ENCODE peak calls at places on chromosomes 6 and 20, in six cellular contexts. V, C, B, O, H and W are unnamed samples.

GRCh38 chr6:16108996-16109658 is 19.8 kb upstream of the MYLIP start:
- DNase-seq in C (no peak), H (no peak), V (no peak), O (peak), B (no peak), W (no peak)

GRCh38 chr6:2738373-2738979 is 12.2 kb downstream of the MYLK4 start:
- DNase-seq in C (peak), H (no peak), O (no peak), B (no peak), V (no peak), W (peak)

GRCh38 chr20:31675828-31676533 is 38.3 kb downstream of the COX4I2 start:
- DNase-seq in O (no peak), H (no peak), C (peak), B (no peak), V (no peak), W (no peak)

GRCh38 chr6:46269447-46270229 is 98.9 kb upstream of the ENPP5 start:
- DNase-seq in C (no peak), H (no peak), B (peak), O (no peak), V (no peak), W (no peak)

GRCh38 chr6:53315086-53315724 is 33.5 kb downstream of the ELOVL5 start:
- DNase-seq in V (no peak), B (no peak), C (no peak), O (no peak), H (no peak), W (no peak)

GRCh38 chr20:31716351-31716750 is 6.3 kb downstream of the BCL2L1 start:
- DNase-seq in O (no peak), H (no peak), C (no peak), V (no peak), B (no peak), W (no peak)

GRCh38 chr6:163926642-163927041 is 512.1 kb downstream of the QKI start:
- DNase-seq in B (no peak), C (no peak), H (no peak), V (no peak), O (no peak), W (no peak)

GRCh38 chr6:98904096-98904495 is 43.6 kb downstream of the FBXL4 start:
- DNase-seq in H (no peak), O (no peak), V (no peak), B (no peak), C (no peak), W (no peak)

GRCh38 chr6:162854734-162855191 is 127.0 kb downstream of the PACRG start:
- DNase-seq in V (no peak), H (no peak), O (no peak), B (no peak), C (no peak), W (peak)

GRCh38 chr6:43368517-43369160 is 808 bp downstream of the ZNF318 start:
- DNase-seq in H (no peak), B (peak), C (peak), O (peak), V (peak), W (peak)

GRCh38 chr6:33705268-33705885 is 6.1 kb downstream of the UQCC2 start:
- DNase-seq in H (no peak), C (no peak), V (no peak), B (no peak), O (peak), W (no peak)

GRCh38 chr6:158718431-158719126 is 68.7 kb downstream of the SYTL3 start:
- DNase-seq in C (no peak), V (no peak), O (no peak), H (no peak), B (no peak), W (peak)

GRCh38 chr20:57654363-57654997 is 34.3 kb upstream of the ZBP1 start:
- DNase-seq in H (peak), C (peak), B (no peak), V (no peak), O (peak), W (peak)

GRCh38 chr6:42104095-42104806 is 38.2 kb downstream of the C6orf132 start:
- DNase-seq in O (peak), C (peak), B (peak), V (no peak), H (peak), W (peak)

GRCh38 chr6:37663016-37663810 is 34.5 kb downstream of the MDGA1 start:
- DNase-seq in V (no peak), C (peak), B (no peak), H (no peak), O (no peak), W (no peak)

GRCh38 chr6:21633511-21634109 is 40.1 kb downstream of the SOX4 start:
- DNase-seq in B (no peak), O (no peak), V (no peak), H (no peak), C (no peak), W (no peak)